ENCODE peak calls at places on chromosomes 7 and 10, in eight cellular contexts. X is astrocyte of the cerebellum, U is fibroblast of lung, S is right lobe of liver, F is BE2C, J is stomach, Z is psoas muscle, A is kidney epithelial cell. Y is an unnamed sample.

GRCh38 chr7:34019431-34019830 is 114.1 kb downstream of the BMPER start:
- DNase-seq in Z (peak), A (no peak), U (no peak), J (no peak), F (no peak), X (no peak), S (no peak), Y (no peak)

GRCh38 chr7:21497072-21497471 is 45.8 kb upstream of the DNAH11 start:
- DNase-seq in F (peak), J (no peak), U (no peak), A (no peak), S (no peak), Z (no peak), X (no peak), Y (peak)

GRCh38 chr7:29888006-29888405 is 81.7 kb downstream of the WIPF3 start:
- DNase-seq in S (no peak), J (no peak), X (no peak), A (no peak), Z (no peak), F (no peak), U (no peak), Y (no peak)

GRCh38 chr10:133131754-133132710 is 28.0 kb upstream of the KNDC1 start:
- DNase-seq in A (no peak), Z (peak), J (peak), X (no peak), F (no peak), S (no peak), U (no peak), Y (no peak)

GRCh38 chr7:141715794-141716689 is 7.9 kb downstream of the WEE2 start:
- DNase-seq in S (no peak), J (no peak), X (no peak), A (no peak), F (no peak), Z (no peak), U (no peak), Y (no peak)

GRCh38 chr10:76333801-76334200 is 902.4 kb downstream of the LRMDA start:
- DNase-seq in S (no peak), F (no peak), X (no peak), A (peak), U (no peak), Z (no peak), J (no peak), Y (no peak)

GRCh38 chr7:1895664-1896515 is 225.8 kb downstream of the ELFN1 start:
- DNase-seq in J (no peak), F (no peak), A (no peak), U (no peak), Z (peak), S (peak), X (no peak), Y (no peak)

GRCh38 chr10:17506859-17507471 is 52.6 kb upstream of the ST8SIA6 start:
- DNase-seq in S (no peak), Z (no peak), A (no peak), U (no peak), X (no peak), J (no peak), F (no peak), Y (no peak)

GRCh38 chr7:107276220-107276827 is 107.5 kb downstream of the HBP1 start:
- DNase-seq in Z (no peak), F (no peak), S (no peak), J (no peak), U (no peak), A (no peak), X (no peak), Y (no peak)

GRCh38 chr10:80612261-80612660 is 74.6 kb downstream of the SH2D4B start:
- DNase-seq in U (no peak), A (no peak), J (no peak), S (no peak), F (no peak), Z (no peak), X (no peak), Y (no peak)

GRCh38 chr10:112304460-112304859 is 21.3 kb downstream of the TECTB start:
- DNase-seq in F (no peak), Z (no peak), U (no peak), X (no peak), A (no peak), S (no peak), J (no peak), Y (no peak)

GRCh38 chr10:29124864-29125263 is 164.0 kb upstream of the LYZL1 start:
- DNase-seq in A (no peak), Z (no peak), X (no peak), F (no peak), S (no peak), J (no peak), U (no peak), Y (no peak)

GRCh38 chr10:80204193-80204714 is 1.1 kb downstream of the ANXA11 start:
- DNase-seq in J (peak), U (peak), S (peak), Z (peak), A (no peak), X (no peak), F (no peak), Y (no peak)

GRCh38 chr10:121791761-121792160 is 136.1 kb downstream of the ATE1 start:
- DNase-seq in A (no peak), X (no peak), Z (no peak), S (no peak), U (peak), J (no peak), F (no peak), Y (no peak)

GRCh38 chr10:5611899-5612680 is 54.3 kb downstream of the ASB13 start:
- DNase-seq in X (no peak), J (no peak), Z (peak), F (no peak), A (no peak), U (peak), S (no peak), Y (no peak)

GRCh38 chr10:21069929-21070363 is 172.8 kb upstream of the NEBL start:
- DNase-seq in A (no peak), S (no peak), J (no peak), X (no peak), U (no peak), F (no peak), Z (no peak), Y (no peak)

GRCh38 chr10:61140765-61141392 is 196.9 kb upstream of the RHOBTB1 start:
- DNase-seq in S (no peak), Z (no peak), A (no peak), J (peak), U (peak), X (peak), F (no peak), Y (peak)

GRCh38 chr7:75650062-75650461 is 88.7 kb downstream of the HIP1 start:
- DNase-seq in A (no peak), F (no peak), X (no peak), J (no peak), U (no peak), S (peak), Z (no peak), Y (no peak)

DNA sequence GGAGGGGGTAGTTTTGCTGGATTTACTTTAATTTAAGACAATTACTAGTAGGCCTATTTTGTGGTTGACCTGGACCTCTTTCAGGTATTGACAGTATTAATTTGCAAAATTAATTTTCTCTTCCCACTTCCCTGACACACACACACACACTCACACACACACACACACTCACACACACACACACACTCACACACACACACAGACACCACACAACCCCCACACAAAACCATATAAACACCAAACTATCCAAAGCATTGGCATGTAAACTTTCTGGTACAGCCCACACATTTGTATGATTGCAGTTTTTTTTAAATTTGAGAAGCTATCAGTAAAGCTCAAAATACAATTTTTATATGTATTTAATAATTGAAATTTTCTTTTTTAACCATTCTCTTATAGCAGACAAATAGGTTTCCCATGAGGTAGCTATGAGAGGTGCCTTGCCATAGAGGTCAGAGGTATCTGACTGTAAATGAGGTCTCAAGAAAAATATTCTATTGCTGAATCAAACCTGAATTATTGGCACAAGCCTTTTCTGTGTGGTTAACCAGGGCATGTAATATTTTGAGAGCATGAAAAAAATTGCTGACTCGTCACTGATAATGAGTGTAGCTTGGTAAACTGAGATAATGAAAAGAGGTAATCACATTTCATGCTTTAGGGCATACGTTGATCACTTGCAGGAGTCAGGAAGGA is 306.5 kb downstream of the GATA3 start:
- DNase-seq in A (no peak), Z (no peak), X (no peak), F (no peak), U (peak), J (no peak), S (no peak), Y (no peak)
- H3K4me3 ChIP-seq in A (no peak), Z (no peak), X (no peak), F (no peak), U (no peak), J (no peak), S (no peak), Y (no peak)

DNA sequence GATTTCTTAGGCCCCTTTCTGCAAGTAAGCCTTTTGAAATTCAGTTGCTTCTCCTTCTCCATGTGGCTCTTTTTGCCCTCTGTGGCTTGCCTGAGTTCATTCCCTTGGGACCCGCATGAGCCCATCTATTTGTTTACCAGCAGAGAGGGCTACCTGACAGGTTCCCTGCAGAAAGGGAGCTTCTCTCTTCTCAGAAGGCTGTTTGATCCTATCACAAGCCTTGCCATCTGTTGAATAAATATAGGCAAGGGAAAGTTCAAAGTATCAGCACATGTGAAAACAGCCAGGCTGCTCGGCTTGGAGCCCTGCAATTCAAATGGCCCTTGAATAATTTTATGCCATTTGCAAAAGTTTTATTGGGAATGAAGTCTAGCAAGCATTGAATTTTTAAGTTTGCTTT is 720.2 kb upstream of the FZD8 start:
- DNase-seq in S (no peak), F (no peak), X (no peak), J (no peak), Z (no peak), A (no peak), U (no peak), Y (no peak)
- TF ChIP-seq CTCF in S (no peak), F (no peak), X (no peak), J (no peak), Z (no peak), A (no peak), U (no peak), Y (no peak)

DNA sequence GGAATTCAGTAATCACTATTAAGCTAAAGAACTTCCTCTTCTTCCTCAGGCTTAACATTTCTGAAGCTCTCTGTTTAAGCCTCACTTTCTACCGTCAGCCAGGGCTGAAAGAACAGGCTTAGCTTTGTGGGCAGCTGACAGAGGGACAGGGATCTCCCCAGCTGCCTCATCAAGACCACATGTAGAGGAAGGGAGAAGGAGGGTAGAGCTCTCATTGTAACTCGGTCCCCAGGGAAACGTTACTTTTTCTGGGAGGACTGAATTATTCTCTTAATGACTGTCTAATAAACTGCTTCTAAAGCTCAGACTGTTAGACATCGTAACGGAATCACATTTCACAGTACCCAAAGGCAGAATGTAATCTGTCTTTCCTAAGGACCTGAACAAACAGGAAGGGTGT is 144.4 kb downstream of the CTTNBP2 start:
- DNase-seq in J (no peak), Z (no peak), F (no peak), A (no peak), X (no peak), S (no peak), U (no peak), Y (no peak)
- H3K4me3 ChIP-seq in J (no peak), Z (no peak), F (no peak), A (no peak), X (no peak), S (no peak), U (no peak), Y (no peak)

GRCh38 chr7:99616359-99617186 is at the start of gene ZSCAN25:
- DNase-seq in F (peak), J (peak), X (peak), Z (peak), A (peak), U (peak), S (peak), Y (peak)
- TF ChIP-seq CTCF in F (peak), J (peak), X (peak), Z (peak), A (peak), U (peak), S (peak), Y (peak)

GRCh38 chr10:132066812-132067211 is 1.1 kb downstream of the JAKMIP3 start:
- DNase-seq in X (no peak), Z (no peak), J (no peak), A (no peak), U (no peak), F (no peak), S (no peak), Y (no peak)
- H3K4me3 ChIP-seq in X (no peak), Z (peak), J (no peak), A (no peak), U (no peak), F (no peak), S (no peak), Y (no peak)

DNA sequence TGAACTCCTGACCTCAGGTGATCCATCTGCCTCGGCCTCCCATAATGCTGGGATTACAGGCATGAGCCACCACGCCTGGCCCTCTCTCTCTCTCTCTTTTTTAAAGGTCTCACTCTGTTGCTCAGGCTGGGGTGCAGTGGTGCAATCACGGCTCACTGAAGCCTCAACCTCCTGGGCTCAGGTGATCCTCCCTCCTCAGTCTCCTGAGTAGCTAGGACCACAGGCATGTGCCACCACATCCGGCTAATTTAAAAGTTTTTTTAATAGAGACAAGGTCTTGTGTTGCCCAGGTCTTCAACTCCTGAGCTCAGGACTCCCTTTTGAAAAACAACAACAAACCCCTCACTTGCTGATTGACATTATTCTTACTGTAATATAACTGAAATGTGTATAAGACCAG is 11.6 kb downstream of the PALD1 start:
- DNase-seq in U (no peak), Z (no peak), F (no peak), X (no peak), S (no peak), A (no peak), J (no peak), Y (no peak)
- TF ChIP-seq CTCF in U (no peak), Z (no peak), F (no peak), X (no peak), S (no peak), A (no peak), J (no peak), Y (no peak)

DNA sequence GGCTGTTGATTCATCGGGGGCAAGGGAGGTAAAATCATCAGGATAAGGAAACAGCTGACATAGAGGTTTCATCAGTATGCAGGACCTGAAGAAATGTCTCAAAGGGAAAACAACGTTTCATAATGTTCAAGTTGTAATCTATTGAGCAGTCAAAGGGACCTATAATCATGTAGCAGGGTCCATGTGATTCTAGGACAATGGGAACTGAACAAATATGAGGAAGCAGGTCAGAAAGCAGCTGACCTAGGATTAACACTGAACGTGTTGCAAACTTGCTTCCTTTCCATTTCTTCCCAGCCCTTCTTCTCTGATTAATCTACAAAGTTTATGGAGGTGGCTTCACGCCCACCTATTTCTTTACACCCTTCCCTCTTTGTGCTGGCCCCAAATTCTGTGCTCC is 256.9 kb upstream of the AKR1E2 start:
- DNase-seq in U (no peak), X (no peak), F (no peak), Z (no peak), J (no peak), S (no peak), A (no peak), Y (no peak)
- H3K4me3 ChIP-seq in U (no peak), X (no peak), F (no peak), Z (no peak), J (no peak), S (no peak), A (no peak), Y (no peak)

GRCh38 chr7:157595086-157595855 is 258.5 kb downstream of the DNAJB6 start:
- DNase-seq in J (no peak), X (no peak), U (no peak), Z (no peak), A (no peak), F (no peak), S (no peak), Y (no peak)

GRCh38 chr7:157596471-157596870 is 259.7 kb downstream of the DNAJB6 start:
- DNase-seq in A (no peak), J (no peak), X (no peak), Z (no peak), U (no peak), S (no peak), F (no peak), Y (no peak)

GRCh38 chr7:157594306-157594705 is 257.5 kb downstream of the DNAJB6 start:
- DNase-seq in J (no peak), Z (no peak), A (no peak), S (no peak), U (no peak), X (no peak), F (no peak), Y (no peak)

GRCh38 chr7:157596026-157596425 is 259.2 kb downstream of the DNAJB6 start:
- DNase-seq in F (no peak), J (no peak), Z (no peak), A (no peak), S (no peak), U (no peak), X (no peak), Y (no peak)

GRCh38 chr7:157593541-157593940 is 256.7 kb downstream of the DNAJB6 start:
- DNase-seq in F (no peak), S (no peak), U (no peak), X (no peak), A (no peak), J (no peak), Z (no peak), Y (no peak)
- TF ChIP-seq CTCF in F (no peak), S (no peak), U (no peak), X (no peak), A (no peak), J (no peak), Z (no peak), Y (no peak)

GRCh38 chr7:102148799-102149198 is 137.9 kb upstream of the SH2B2 start:
- DNase-seq in F (no peak), A (no peak), S (no peak), X (no peak), Z (peak), U (no peak), J (no peak), Y (no peak)
- H3K4me3 ChIP-seq in F (no peak), A (no peak), S (no peak), X (no peak), Z (no peak), U (no peak), J (no peak), Y (no peak)

Y was measured in HFF-Myc.